ENCODE peak calls at places on chromosomes 4 and X, in seven cellular contexts. S is stimulated activated CD8-positive, alpha-beta memory T cell treated with anti-CD3 and anti-CD28 coated beads, Interleukin-15, amount 100 ng/mL, for 24 hours; T is sciatic nerve; I is astrocyte of the hippocampus; A is mesenchymal stem cell; G is suprapubic skin; Q is NCI-H510A. F is an unnamed sample.

GRCh38 chr4:156672924-156673323 is 298.7 kb downstream of the PDGFC start:
- DNase-seq in T (no peak), I (peak), A (peak), G (no peak), Q (no peak), S (no peak), F (peak)

GRCh38 chr4:6198768-6199343 is 1.5 kb downstream of the JAKMIP1 start:
- DNase-seq in G (peak), I (peak), T (peak), Q (no peak), A (peak), S (no peak), F (no peak)

GRCh38 chrX:23503835-23504539 is 163.3 kb upstream of the PRDX4 start:
- DNase-seq in A (peak), I (peak), S (no peak), G (peak), T (no peak), Q (peak), F (peak)

GRCh38 chrX:149120459-149120858 is 384.6 kb downstream of the IDS start:
- DNase-seq in A (no peak), G (no peak), S (no peak), Q (no peak), T (no peak), I (no peak), F (no peak)

GRCh38 chr4:154958621-154959358 is 177.7 kb downstream of the RBM46 start:
- DNase-seq in S (no peak), G (no peak), Q (no peak), T (peak), A (no peak), I (peak), F (no peak)

GRCh38 chr4:4969298-4969697 is 50.0 kb downstream of the CYTL1 start:
- DNase-seq in T (peak), A (peak), I (no peak), G (peak), S (no peak), Q (no peak), F (peak)

GRCh38 chr4:152382057-152382785 is 153.7 kb downstream of the FBXW7 start:
- DNase-seq in G (no peak), A (peak), I (no peak), Q (no peak), S (no peak), T (no peak), F (no peak)

GRCh38 chrX:140091276-140091886 is 126.1 kb upstream of the CXorf66 start:
- DNase-seq in I (peak), S (no peak), A (no peak), Q (no peak), T (no peak), G (no peak), F (no peak)

GRCh38 chr4:125085-125820 is 952 bp downstream of the ZNF718 start:
- DNase-seq in Q (no peak), G (no peak), A (peak), S (no peak), T (no peak), I (peak), F (no peak)

GRCh38 chr4:2066011-2066551 is 7.0 kb downstream of the NAT8L start:
- DNase-seq in T (no peak), S (no peak), A (no peak), G (peak), I (no peak), Q (no peak), F (no peak)

GRCh38 chr4:155305619-155306018 is 71.1 kb downstream of the MAP9 start:
- DNase-seq in Q (no peak), G (no peak), A (no peak), S (no peak), T (no peak), I (no peak), F (no peak)

GRCh38 chr4:101651778-101652177 is 138.8 kb upstream of the BANK1 start:
- DNase-seq in Q (no peak), G (no peak), S (no peak), T (no peak), A (no peak), I (peak), F (no peak)

GRCh38 chr4:53616219-53616618 is 24.9 kb upstream of the LNX1 start:
- DNase-seq in A (no peak), I (no peak), S (no peak), G (no peak), Q (no peak), T (no peak), F (no peak)

GRCh38 chrX:153804621-153805020 is 10.2 kb downstream of the SSR4 start:
- DNase-seq in G (no peak), I (no peak), T (no peak), Q (no peak), A (no peak), S (no peak), F (no peak)

GRCh38 chrX:20515841-20516461 is 249.2 kb upstream of the RPS6KA3 start:
- DNase-seq in Q (no peak), A (peak), S (no peak), T (no peak), G (no peak), I (peak), F (peak)

GRCh38 chr4:74794341-74794801 is at the start of gene BTC:
- DNase-seq in T (no peak), A (peak), I (peak), Q (peak), S (no peak), G (no peak), F (peak)

F was measured in HCT116.